ENCODE peak calls at places on chromosomes 11 and 22, in six cellular contexts. One of them, this sample, is unnamed.

GRCh38 chr11:209275-210121 is 2.0 kb downstream of the RIC8A start:
- DNase-seq in dermis blood vessel endothelial cell: peak
- DNase-seq in adrenal gland: no peak
- DNase-seq in NCI-H1092 treated with DMSO at 0.1 percent for 48 hours: no peak
- DNase-seq in mucosa of gallbladder: no peak
- DNase-seq in AG09319: no peak
- DNase-seq in this sample: no peak

GRCh38 chr11:43737194-43737575 is 56.6 kb downstream of the HSD17B12 start:
- DNase-seq in mucosa of gallbladder: no peak
- DNase-seq in AG09319: no peak
- DNase-seq in dermis blood vessel endothelial cell: no peak
- DNase-seq in NCI-H1092 treated with DMSO at 0.1 percent for 48 hours: no peak
- DNase-seq in adrenal gland: no peak
- DNase-seq in this sample: no peak

GRCh38 chr11:95498731-95499396 is 267.9 kb upstream of the SESN3 start:
- DNase-seq in mucosa of gallbladder: no peak
- DNase-seq in dermis blood vessel endothelial cell: no peak
- DNase-seq in NCI-H1092 treated with DMSO at 0.1 percent for 48 hours: no peak
- DNase-seq in AG09319: no peak
- DNase-seq in adrenal gland: no peak
- DNase-seq in this sample: no peak

GRCh38 chr11:33040127-33040861 is 922 bp downstream of the TCP11L1 start:
- DNase-seq in AG09319: no peak
- DNase-seq in mucosa of gallbladder: no peak
- DNase-seq in dermis blood vessel endothelial cell: no peak
- DNase-seq in NCI-H1092 treated with DMSO at 0.1 percent for 48 hours: peak
- DNase-seq in adrenal gland: no peak
- DNase-seq in this sample: no peak

GRCh38 chr22:45507798-45508197 is 5.1 kb downstream of the FBLN1 start:
- DNase-seq in AG09319: no peak
- DNase-seq in adrenal gland: no peak
- DNase-seq in dermis blood vessel endothelial cell: no peak
- DNase-seq in mucosa of gallbladder: no peak
- DNase-seq in NCI-H1092 treated with DMSO at 0.1 percent for 48 hours: no peak
- DNase-seq in this sample: no peak

GRCh38 chr11:59069082-59069481 is 17.0 kb upstream of the GLYATL1B start:
- DNase-seq in mucosa of gallbladder: no peak
- DNase-seq in adrenal gland: no peak
- DNase-seq in NCI-H1092 treated with DMSO at 0.1 percent for 48 hours: no peak
- DNase-seq in AG09319: no peak
- DNase-seq in dermis blood vessel endothelial cell: no peak
- DNase-seq in this sample: no peak

GRCh38 chr22:38564669-38565068 is 5.3 kb downstream of the DMC1 start:
- DNase-seq in dermis blood vessel endothelial cell: no peak
- DNase-seq in adrenal gland: no peak
- DNase-seq in AG09319: no peak
- DNase-seq in NCI-H1092 treated with DMSO at 0.1 percent for 48 hours: no peak
- DNase-seq in mucosa of gallbladder: no peak
- DNase-seq in this sample: no peak

GRCh38 chr11:6546735-6547134 is 49.7 kb downstream of the DNHD1 start:
- DNase-seq in adrenal gland: no peak
- DNase-seq in mucosa of gallbladder: no peak
- DNase-seq in dermis blood vessel endothelial cell: no peak
- DNase-seq in AG09319: no peak
- DNase-seq in NCI-H1092 treated with DMSO at 0.1 percent for 48 hours: no peak
- DNase-seq in this sample: no peak

GRCh38 chr11:69511358-69512015 is 30.0 kb downstream of the LINC01488 start:
- DNase-seq in adrenal gland: no peak
- DNase-seq in AG09319: peak
- DNase-seq in mucosa of gallbladder: no peak
- DNase-seq in dermis blood vessel endothelial cell: peak
- DNase-seq in NCI-H1092 treated with DMSO at 0.1 percent for 48 hours: no peak
- DNase-seq in this sample: no peak

GRCh38 chr11:122778148-122778547 is 60.2 kb upstream of the CRTAM start:
- DNase-seq in NCI-H1092 treated with DMSO at 0.1 percent for 48 hours: no peak
- DNase-seq in mucosa of gallbladder: no peak
- DNase-seq in adrenal gland: no peak
- DNase-seq in dermis blood vessel endothelial cell: peak
- DNase-seq in AG09319: no peak
- DNase-seq in this sample: no peak

GRCh38 chr22:31075961-31076360 is 5.2 kb upstream of the SMTN start:
- DNase-seq in NCI-H1092 treated with DMSO at 0.1 percent for 48 hours: no peak
- DNase-seq in AG09319: peak
- DNase-seq in adrenal gland: peak
- DNase-seq in mucosa of gallbladder: peak
- DNase-seq in dermis blood vessel endothelial cell: no peak
- DNase-seq in this sample: no peak

GRCh38 chr11:43905788-43906187 is 25.2 kb downstream of the ALKBH3 start:
- DNase-seq in dermis blood vessel endothelial cell: peak
- DNase-seq in AG09319: no peak
- DNase-seq in adrenal gland: no peak
- DNase-seq in mucosa of gallbladder: no peak
- DNase-seq in NCI-H1092 treated with DMSO at 0.1 percent for 48 hours: no peak
- DNase-seq in this sample: no peak

GRCh38 chr11:11471196-11471595 is 118.1 kb upstream of the CSNK2A3 start:
- DNase-seq in NCI-H1092 treated with DMSO at 0.1 percent for 48 hours: no peak
- DNase-seq in adrenal gland: no peak
- DNase-seq in mucosa of gallbladder: no peak
- DNase-seq in AG09319: no peak
- DNase-seq in dermis blood vessel endothelial cell: no peak
- DNase-seq in this sample: no peak

GRCh38 chr11:100434821-100435641 is 252.1 kb upstream of the ARHGAP42 start:
- DNase-seq in mucosa of gallbladder: peak
- DNase-seq in dermis blood vessel endothelial cell: peak
- DNase-seq in AG09319: no peak
- DNase-seq in NCI-H1092 treated with DMSO at 0.1 percent for 48 hours: no peak
- DNase-seq in adrenal gland: no peak
- DNase-seq in this sample: no peak

GRCh38 chr11:1739576-1739975 is 10.8 kb downstream of the IFITM10 start:
- DNase-seq in adrenal gland: no peak
- DNase-seq in dermis blood vessel endothelial cell: no peak
- DNase-seq in mucosa of gallbladder: no peak
- DNase-seq in AG09319: no peak
- DNase-seq in NCI-H1092 treated with DMSO at 0.1 percent for 48 hours: no peak
- DNase-seq in this sample: no peak

GRCh38 chr22:22940961-22941605 is 53.5 kb downstream of the IGLL5 start:
- DNase-seq in AG09319: no peak
- DNase-seq in dermis blood vessel endothelial cell: no peak
- DNase-seq in NCI-H1092 treated with DMSO at 0.1 percent for 48 hours: no peak
- DNase-seq in mucosa of gallbladder: no peak
- DNase-seq in adrenal gland: no peak
- DNase-seq in this sample: no peak

GRCh38 chr11:9827700-9828099 is 163.8 kb downstream of the SWAP70 start:
- DNase-seq in mucosa of gallbladder: no peak
- DNase-seq in dermis blood vessel endothelial cell: no peak
- DNase-seq in adrenal gland: no peak
- DNase-seq in AG09319: no peak
- DNase-seq in NCI-H1092 treated with DMSO at 0.1 percent for 48 hours: no peak
- DNase-seq in this sample: no peak

GRCh38 chr11:125235006-125235405 is 70.5 kb downstream of the PKNOX2 start:
- DNase-seq in AG09319: no peak
- DNase-seq in mucosa of gallbladder: no peak
- DNase-seq in dermis blood vessel endothelial cell: no peak
- DNase-seq in NCI-H1092 treated with DMSO at 0.1 percent for 48 hours: no peak
- DNase-seq in adrenal gland: no peak
- DNase-seq in this sample: no peak

GRCh38 chr11:123304828-123305530 is 109.9 kb upstream of the CLMP start:
- DNase-seq in adrenal gland: no peak
- DNase-seq in AG09319: no peak
- DNase-seq in NCI-H1092 treated with DMSO at 0.1 percent for 48 hours: peak
- DNase-seq in dermis blood vessel endothelial cell: no peak
- DNase-seq in mucosa of gallbladder: no peak
- DNase-seq in this sample: no peak

GRCh38 chr22:32764330-32765116 is 37.0 kb upstream of the TIMP3 start:
- DNase-seq in NCI-H1092 treated with DMSO at 0.1 percent for 48 hours: no peak
- DNase-seq in adrenal gland: no peak
- DNase-seq in mucosa of gallbladder: peak
- DNase-seq in dermis blood vessel endothelial cell: peak
- DNase-seq in AG09319: no peak
- DNase-seq in this sample: no peak

GRCh38 chr11:473975-474785 is 24.1 kb downstream of the PTDSS2 start:
- DNase-seq in adrenal gland: no peak
- DNase-seq in mucosa of gallbladder: no peak
- DNase-seq in dermis blood vessel endothelial cell: no peak
- DNase-seq in NCI-H1092 treated with DMSO at 0.1 percent for 48 hours: no peak
- DNase-seq in AG09319: no peak
- DNase-seq in this sample: no peak

GRCh38 chr11:129373489-129373953 is 2.1 kb upstream of the BARX2 start:
- DNase-seq in mucosa of gallbladder: no peak
- DNase-seq in AG09319: no peak
- DNase-seq in dermis blood vessel endothelial cell: no peak
- DNase-seq in NCI-H1092 treated with DMSO at 0.1 percent for 48 hours: no peak
- DNase-seq in adrenal gland: no peak
- DNase-seq in this sample: no peak

GRCh38 chr11:69127091-69127850 is 28.5 kb upstream of the SMIM38 start:
- DNase-seq in NCI-H1092 treated with DMSO at 0.1 percent for 48 hours: no peak
- DNase-seq in AG09319: no peak
- DNase-seq in mucosa of gallbladder: no peak
- DNase-seq in adrenal gland: no peak
- DNase-seq in dermis blood vessel endothelial cell: no peak
- DNase-seq in this sample: no peak

GRCh38 chr11:57679396-57679795 is 11.5 kb downstream of the ZDHHC5 start:
- DNase-seq in NCI-H1092 treated with DMSO at 0.1 percent for 48 hours: no peak
- DNase-seq in dermis blood vessel endothelial cell: no peak
- DNase-seq in AG09319: no peak
- DNase-seq in mucosa of gallbladder: no peak
- DNase-seq in adrenal gland: no peak
- DNase-seq in this sample: no peak

GRCh38 chr11:3165152-3165705 is at the start of gene OSBPL5:
- DNase-seq in mucosa of gallbladder: peak
- DNase-seq in adrenal gland: peak
- DNase-seq in AG09319: peak
- DNase-seq in dermis blood vessel endothelial cell: peak
- DNase-seq in NCI-H1092 treated with DMSO at 0.1 percent for 48 hours: no peak
- DNase-seq in this sample: no peak

GRCh38 chr22:25364281-25364680 is 144.8 kb downstream of the CRYBB2 start:
- DNase-seq in dermis blood vessel endothelial cell: no peak
- DNase-seq in adrenal gland: no peak
- DNase-seq in AG09319: no peak
- DNase-seq in mucosa of gallbladder: no peak
- DNase-seq in NCI-H1092 treated with DMSO at 0.1 percent for 48 hours: no peak
- DNase-seq in this sample: no peak